ENCODE peak calls at places on chromosomes 5 and 9, in ten cellular contexts. One of them, this sample, is unnamed.

GRCh38 chr9:134784612-134785305 is 95.9 kb upstream of the FCN2 start:
- DNase-seq in right atrium auricular region: no peak
- DNase-seq in naive thymus-derived CD4-positive, alpha-beta T cell: no peak
- DNase-seq in CD8-positive, alpha-beta T cell: no peak
- DNase-seq in adipocyte: no peak
- DNase-seq in testis: no peak
- DNase-seq in psoas muscle: no peak
- DNase-seq in PC-3: no peak
- DNase-seq in iPS DF 6.9: no peak
- DNase-seq in IMR-90: no peak
- DNase-seq in this sample: no peak

GRCh38 chr9:116000748-116001329 is 152.8 kb upstream of the PAPPA start:
- DNase-seq in IMR-90: no peak
- DNase-seq in iPS DF 6.9: peak; percentile 0
- DNase-seq in adipocyte: no peak
- DNase-seq in psoas muscle: no peak
- DNase-seq in PC-3: peak; percentile 40
- DNase-seq in testis: no peak
- DNase-seq in naive thymus-derived CD4-positive, alpha-beta T cell: no peak
- DNase-seq in CD8-positive, alpha-beta T cell: no peak
- DNase-seq in right atrium auricular region: no peak
- DNase-seq in this sample: no peak

GRCh38 chr9:136372561-136373299 is 739 bp downstream of the CARD9 start:
- DNase-seq in naive thymus-derived CD4-positive, alpha-beta T cell: no peak
- DNase-seq in testis: peak; percentile 51
- DNase-seq in PC-3: peak; percentile 8
- DNase-seq in adipocyte: peak; percentile 85
- DNase-seq in iPS DF 6.9: no peak
- DNase-seq in IMR-90: peak; percentile 86
- DNase-seq in right atrium auricular region: peak; percentile 79
- DNase-seq in psoas muscle: peak; percentile 72
- DNase-seq in CD8-positive, alpha-beta T cell: no peak
- DNase-seq in this sample: no peak

GRCh38 chr9:133833388-133834025 is 95.4 kb upstream of the SARDH start:
- DNase-seq in right atrium auricular region: no peak
- DNase-seq in testis: no peak
- DNase-seq in iPS DF 6.9: no peak
- DNase-seq in CD8-positive, alpha-beta T cell: no peak
- DNase-seq in psoas muscle: no peak
- DNase-seq in naive thymus-derived CD4-positive, alpha-beta T cell: no peak
- DNase-seq in PC-3: no peak
- DNase-seq in IMR-90: no peak
- DNase-seq in adipocyte: no peak
- DNase-seq in this sample: no peak

GRCh38 chr9:76571288-76572204 is 112.6 kb downstream of the GCNT1 start:
- DNase-seq in CD8-positive, alpha-beta T cell: no peak
- DNase-seq in adipocyte: peak; percentile 30
- DNase-seq in IMR-90: no peak
- DNase-seq in naive thymus-derived CD4-positive, alpha-beta T cell: no peak
- DNase-seq in testis: no peak
- DNase-seq in PC-3: no peak
- DNase-seq in psoas muscle: no peak
- DNase-seq in right atrium auricular region: no peak
- DNase-seq in iPS DF 6.9: no peak
- DNase-seq in this sample: no peak

GRCh38 chr9:81801190-81801589 is 111.8 kb upstream of the TLE1 start:
- DNase-seq in psoas muscle: no peak
- DNase-seq in iPS DF 6.9: no peak
- DNase-seq in naive thymus-derived CD4-positive, alpha-beta T cell: no peak
- DNase-seq in CD8-positive, alpha-beta T cell: no peak
- DNase-seq in testis: no peak
- DNase-seq in IMR-90: peak; percentile 51
- DNase-seq in PC-3: peak; percentile 4
- DNase-seq in right atrium auricular region: no peak
- DNase-seq in adipocyte: no peak
- DNase-seq in this sample: no peak

GRCh38 chr5:84239509-84239908 is 145.2 kb downstream of the EDIL3 start:
- DNase-seq in iPS DF 6.9: no peak
- DNase-seq in adipocyte: peak; percentile 83
- DNase-seq in naive thymus-derived CD4-positive, alpha-beta T cell: no peak
- DNase-seq in right atrium auricular region: no peak
- DNase-seq in testis: no peak
- DNase-seq in IMR-90: peak; percentile 70
- DNase-seq in CD8-positive, alpha-beta T cell: no peak
- DNase-seq in psoas muscle: no peak
- DNase-seq in PC-3: peak; percentile 73
- DNase-seq in this sample: no peak

GRCh38 chr5:157543825-157544622 is 31.6 kb downstream of the ADAM19 start:
- DNase-seq in CD8-positive, alpha-beta T cell: no peak
- DNase-seq in naive thymus-derived CD4-positive, alpha-beta T cell: no peak
- DNase-seq in IMR-90: peak; percentile 87
- DNase-seq in adipocyte: peak; percentile 69
- DNase-seq in iPS DF 6.9: no peak
- DNase-seq in testis: peak; percentile 25
- DNase-seq in PC-3: no peak
- DNase-seq in psoas muscle: no peak
- DNase-seq in right atrium auricular region: no peak
- DNase-seq in this sample: no peak

GRCh38 chr5:95962785-95963184 is 1.1 kb upstream of the ELL2 start:
- DNase-seq in psoas muscle: no peak
- DNase-seq in adipocyte: no peak
- DNase-seq in testis: no peak
- DNase-seq in naive thymus-derived CD4-positive, alpha-beta T cell: no peak
- DNase-seq in IMR-90: no peak
- DNase-seq in CD8-positive, alpha-beta T cell: no peak
- DNase-seq in PC-3: no peak
- DNase-seq in iPS DF 6.9: no peak
- DNase-seq in right atrium auricular region: no peak
- DNase-seq in this sample: no peak

GRCh38 chr5:140882591-140882899 is 621 bp downstream of the PCDHA13 start:
- DNase-seq in testis: peak; percentile 74
- DNase-seq in right atrium auricular region: no peak
- DNase-seq in adipocyte: peak; percentile 0
- DNase-seq in naive thymus-derived CD4-positive, alpha-beta T cell: no peak
- DNase-seq in psoas muscle: no peak
- DNase-seq in IMR-90: no peak
- DNase-seq in iPS DF 6.9: peak; percentile 27
- DNase-seq in CD8-positive, alpha-beta T cell: no peak
- DNase-seq in PC-3: peak; percentile 81
- DNase-seq in this sample: no peak

GRCh38 chr5:137619191-137619870 is 116.6 kb downstream of the KLHL3 start:
- DNase-seq in testis: peak; percentile 93
- DNase-seq in psoas muscle: peak; percentile 65
- DNase-seq in CD8-positive, alpha-beta T cell: no peak
- DNase-seq in PC-3: peak; percentile 90
- DNase-seq in naive thymus-derived CD4-positive, alpha-beta T cell: no peak
- DNase-seq in adipocyte: peak; percentile 95
- DNase-seq in right atrium auricular region: peak; percentile 74
- DNase-seq in IMR-90: peak; percentile 81
- DNase-seq in iPS DF 6.9: no peak
- DNase-seq in this sample: no peak

GRCh38 chr9:109010676-109011655 is 2.3 kb downstream of the CTNNAL1 start:
- DNase-seq in IMR-90: peak; percentile 93
- DNase-seq in adipocyte: peak; percentile 83
- DNase-seq in naive thymus-derived CD4-positive, alpha-beta T cell: peak; percentile 40
- DNase-seq in iPS DF 6.9: no peak
- DNase-seq in right atrium auricular region: no peak
- DNase-seq in CD8-positive, alpha-beta T cell: peak; percentile 9
- DNase-seq in psoas muscle: no peak
- DNase-seq in PC-3: peak; percentile 53
- DNase-seq in testis: peak; percentile 65
- DNase-seq in this sample: peak; percentile 18

GRCh38 chr5:10607666-10608442 is 44.0 kb downstream of the ANKRD33B start:
- DNase-seq in naive thymus-derived CD4-positive, alpha-beta T cell: no peak
- DNase-seq in testis: peak; percentile 34
- DNase-seq in IMR-90: peak; percentile 72
- DNase-seq in PC-3: no peak
- DNase-seq in iPS DF 6.9: no peak
- DNase-seq in CD8-positive, alpha-beta T cell: no peak
- DNase-seq in psoas muscle: peak; percentile 43
- DNase-seq in right atrium auricular region: peak; percentile 77
- DNase-seq in adipocyte: no peak
- DNase-seq in this sample: no peak

GRCh38 chr5:53343187-53343586 is 137.2 kb upstream of the FST start:
- DNase-seq in PC-3: peak; percentile 60
- DNase-seq in CD8-positive, alpha-beta T cell: no peak
- DNase-seq in adipocyte: peak; percentile 70
- DNase-seq in iPS DF 6.9: no peak
- DNase-seq in testis: no peak
- DNase-seq in IMR-90: peak; percentile 99
- DNase-seq in right atrium auricular region: no peak
- DNase-seq in naive thymus-derived CD4-positive, alpha-beta T cell: no peak
- DNase-seq in psoas muscle: no peak
- DNase-seq in this sample: no peak

GRCh38 chr5:173618927-173619519 is 2.6 kb upstream of the BOD1 start:
- DNase-seq in iPS DF 6.9: peak; percentile 33
- DNase-seq in psoas muscle: no peak
- DNase-seq in IMR-90: peak; percentile 58
- DNase-seq in CD8-positive, alpha-beta T cell: peak; percentile 11
- DNase-seq in right atrium auricular region: no peak
- DNase-seq in naive thymus-derived CD4-positive, alpha-beta T cell: peak; percentile 75
- DNase-seq in adipocyte: peak; percentile 86
- DNase-seq in PC-3: peak; percentile 87
- DNase-seq in testis: peak; percentile 64
- DNase-seq in this sample: no peak

GRCh38 chr5:68122439-68122906 is 93.1 kb upstream of the PIK3R1 start:
- DNase-seq in testis: no peak
- DNase-seq in adipocyte: no peak
- DNase-seq in psoas muscle: no peak
- DNase-seq in iPS DF 6.9: no peak
- DNase-seq in right atrium auricular region: no peak
- DNase-seq in IMR-90: no peak
- DNase-seq in CD8-positive, alpha-beta T cell: no peak
- DNase-seq in naive thymus-derived CD4-positive, alpha-beta T cell: no peak
- DNase-seq in PC-3: no peak
- DNase-seq in this sample: no peak

GRCh38 chr9:116905131-116905724 is 218.1 kb downstream of the TRIM32 start:
- DNase-seq in testis: no peak
- DNase-seq in iPS DF 6.9: no peak
- DNase-seq in PC-3: no peak
- DNase-seq in right atrium auricular region: no peak
- DNase-seq in psoas muscle: no peak
- DNase-seq in naive thymus-derived CD4-positive, alpha-beta T cell: no peak
- DNase-seq in IMR-90: no peak
- DNase-seq in adipocyte: no peak
- DNase-seq in CD8-positive, alpha-beta T cell: no peak
- DNase-seq in this sample: no peak

GRCh38 chr5:177361418-177362101 is 3.8 kb downstream of the RGS14 start:
- DNase-seq in IMR-90: no peak
- DNase-seq in naive thymus-derived CD4-positive, alpha-beta T cell: no peak
- DNase-seq in psoas muscle: no peak
- DNase-seq in iPS DF 6.9: no peak
- DNase-seq in adipocyte: no peak
- DNase-seq in PC-3: no peak
- DNase-seq in right atrium auricular region: no peak
- DNase-seq in CD8-positive, alpha-beta T cell: no peak
- DNase-seq in testis: no peak
- DNase-seq in this sample: no peak

DNA sequence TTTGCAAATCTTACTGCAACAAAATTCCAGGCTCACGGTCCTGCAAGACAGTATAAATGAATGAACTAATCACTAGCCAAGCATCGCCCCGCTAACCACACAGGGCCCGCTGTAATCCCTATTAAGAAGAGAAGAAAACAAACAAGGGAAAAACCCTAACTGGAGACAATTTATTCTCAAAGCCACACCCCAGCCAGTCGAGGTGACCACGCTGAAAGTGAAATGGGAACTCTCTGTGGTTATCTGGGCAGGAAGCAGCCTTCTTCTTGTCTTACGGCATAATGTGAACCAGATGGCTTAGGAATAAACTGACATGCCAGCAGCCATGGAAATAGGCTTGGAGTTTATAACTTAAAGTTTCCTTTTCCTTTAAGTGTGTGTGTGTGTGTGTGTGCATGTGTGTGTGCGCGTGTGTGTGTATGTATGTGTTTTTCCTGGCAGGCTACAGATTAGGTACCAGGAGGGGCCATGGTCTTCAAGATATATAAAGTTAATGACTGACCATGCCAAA is 120.2 kb downstream of the SEMA6A start:
- DNase-seq in adipocyte: peak; percentile 91
- DNase-seq in psoas muscle: no peak
- DNase-seq in PC-3: no peak
- DNase-seq in right atrium auricular region: no peak
- DNase-seq in CD8-positive, alpha-beta T cell: no peak
- DNase-seq in iPS DF 6.9: no peak
- DNase-seq in IMR-90: peak; percentile 92
- DNase-seq in naive thymus-derived CD4-positive, alpha-beta T cell: no peak
- DNase-seq in testis: peak; percentile 44
- DNase-seq in this sample: no peak
- H3K4me1 ChIP-seq in adipocyte: peaks cover 13% of the 10 kb centered on the region
- H3K4me1 ChIP-seq in psoas muscle: no peaks in the 10 kb centered on the region
- H3K4me1 ChIP-seq in PC-3: no peaks in the 10 kb centered on the region
- H3K4me1 ChIP-seq in right atrium auricular region: no peaks in the 10 kb centered on the region
- H3K4me1 ChIP-seq in CD8-positive, alpha-beta T cell: no peaks in the 10 kb centered on the region
- H3K4me1 ChIP-seq in iPS DF 6.9: no peaks in the 10 kb centered on the region
- H3K4me1 ChIP-seq in IMR-90: peaks cover 2% of the 10 kb centered on the region
- H3K4me1 ChIP-seq in naive thymus-derived CD4-positive, alpha-beta T cell: no peaks in the 10 kb centered on the region
- H3K4me1 ChIP-seq in testis: peaks cover 18% of the 10 kb centered on the region
- H3K4me1 ChIP-seq in this sample: no peaks in the 10 kb centered on the region

GRCh38 chr9:110261631-110262030 is 5.3 kb upstream of the TXN start:
- DNase-seq in IMR-90: peak; percentile 30
- DNase-seq in PC-3: no peak
- DNase-seq in iPS DF 6.9: no peak
- DNase-seq in CD8-positive, alpha-beta T cell: no peak
- DNase-seq in testis: no peak
- DNase-seq in psoas muscle: no peak
- DNase-seq in naive thymus-derived CD4-positive, alpha-beta T cell: no peak
- DNase-seq in right atrium auricular region: no peak
- DNase-seq in adipocyte: peak; percentile 33
- DNase-seq in this sample: no peak
- H3K4me3 ChIP-seq in IMR-90: no peak overlapping the region
- H3K4me3 ChIP-seq in PC-3: no peak overlapping the region
- H3K4me3 ChIP-seq in iPS DF 6.9: no peak overlapping the region
- H3K4me3 ChIP-seq in CD8-positive, alpha-beta T cell: no peak overlapping the region
- H3K4me3 ChIP-seq in testis: no peak overlapping the region
- H3K4me3 ChIP-seq in psoas muscle: no peak overlapping the region
- H3K4me3 ChIP-seq in naive thymus-derived CD4-positive, alpha-beta T cell: no peak overlapping the region
- H3K4me3 ChIP-seq in right atrium auricular region: no peak overlapping the region
- H3K4me3 ChIP-seq in adipocyte: peak overlapping the region; percentile 55
- H3K4me3 ChIP-seq in this sample: no peak overlapping the region

GRCh38 chr9:92658176-92658575 is 11.8 kb downstream of the IPPK start:
- DNase-seq in PC-3: no peak
- DNase-seq in testis: no peak
- DNase-seq in IMR-90: no peak
- DNase-seq in naive thymus-derived CD4-positive, alpha-beta T cell: no peak
- DNase-seq in iPS DF 6.9: no peak
- DNase-seq in right atrium auricular region: no peak
- DNase-seq in adipocyte: no peak
- DNase-seq in CD8-positive, alpha-beta T cell: no peak
- DNase-seq in psoas muscle: no peak
- DNase-seq in this sample: no peak
- H3K4me1 ChIP-seq in PC-3: peaks cover 11% of the 10 kb centered on the region
- H3K4me1 ChIP-seq in testis: peaks cover 10% of the 10 kb centered on the region
- H3K4me1 ChIP-seq in IMR-90: peaks cover under 1% of the 10 kb centered on the region
- H3K4me1 ChIP-seq in naive thymus-derived CD4-positive, alpha-beta T cell: no peaks in the 10 kb centered on the region
- H3K4me1 ChIP-seq in iPS DF 6.9: no peaks in the 10 kb centered on the region
- H3K4me1 ChIP-seq in right atrium auricular region: no peaks in the 10 kb centered on the region
- H3K4me1 ChIP-seq in adipocyte: peaks cover 24% of the 10 kb centered on the region
- H3K4me1 ChIP-seq in CD8-positive, alpha-beta T cell: no peaks in the 10 kb centered on the region
- H3K4me1 ChIP-seq in psoas muscle: no peaks in the 10 kb centered on the region
- H3K4me1 ChIP-seq in this sample: no peaks in the 10 kb centered on the region

GRCh38 chr9:121271368-121272351 is 3.7 kb downstream of the GSN start:
- DNase-seq in iPS DF 6.9: no peak
- DNase-seq in psoas muscle: peak; percentile 51
- DNase-seq in IMR-90: peak; percentile 87
- DNase-seq in adipocyte: peak; percentile 83
- DNase-seq in PC-3: no peak
- DNase-seq in right atrium auricular region: no peak
- DNase-seq in CD8-positive, alpha-beta T cell: no peak
- DNase-seq in testis: peak; percentile 36
- DNase-seq in naive thymus-derived CD4-positive, alpha-beta T cell: no peak
- DNase-seq in this sample: no peak
- H3K4me3 ChIP-seq in iPS DF 6.9: no peak overlapping the region
- H3K4me3 ChIP-seq in psoas muscle: peak overlapping the region; percentile 36
- H3K4me3 ChIP-seq in IMR-90: peak overlapping the region; percentile 2
- H3K4me3 ChIP-seq in adipocyte: peak overlapping the region; percentile 93
- H3K4me3 ChIP-seq in PC-3: no peak overlapping the region
- H3K4me3 ChIP-seq in right atrium auricular region: peak overlapping the region; percentile 10
- H3K4me3 ChIP-seq in CD8-positive, alpha-beta T cell: no peak overlapping the region
- H3K4me3 ChIP-seq in testis: no peak overlapping the region
- H3K4me3 ChIP-seq in naive thymus-derived CD4-positive, alpha-beta T cell: no peak overlapping the region
- H3K4me3 ChIP-seq in this sample: no peak overlapping the region